ENCODE peak calls at places on chromosomes 4 and X, in nine cellular contexts. E, N, H, X, U, F, L, T and B are unnamed samples.

GRCh38 chr4:2366252-2367192 is 51.9 kb downstream of the ZFYVE28 start:
- DNase-seq in N (no peak), T (no peak), H (no peak), F (no peak), X (no peak), U (peak), L (no peak), E (no peak), B (no peak)

GRCh38 chr4:150609131-150609530 is 27.2 kb downstream of the MAB21L2 start:
- DNase-seq in E (no peak), U (no peak), N (no peak), F (no peak), H (no peak), T (no peak), L (no peak), X (no peak), B (no peak)

GRCh38 chr4:88104902-88105610 is 53.4 kb downstream of the ABCG2 start:
- DNase-seq in E (peak), N (peak), F (no peak), H (no peak), T (peak), U (no peak), X (no peak), L (no peak), B (no peak)

GRCh38 chr4:15233626-15234025 is 194.2 kb upstream of the C1QTNF7 start:
- DNase-seq in E (no peak), U (no peak), L (no peak), F (no peak), T (no peak), X (peak), H (no peak), N (no peak), B (no peak)

GRCh38 chrX:119067023-119067739 is 5.6 kb upstream of the CT47C1 start:
- DNase-seq in T (peak), E (peak), U (no peak), H (peak), N (peak), F (peak), L (peak), X (peak), B (no peak)

GRCh38 chr4:123481034-123481433 is 84.4 kb downstream of the SPRY1 start:
- DNase-seq in X (no peak), T (peak), F (no peak), U (no peak), H (no peak), N (no peak), E (no peak), L (no peak), B (no peak)

GRCh38 chrX:31227250-31227649 is 155.4 kb upstream of the FTHL17 start:
- DNase-seq in U (no peak), N (no peak), H (no peak), T (peak), E (peak), L (no peak), F (no peak), X (no peak), B (no peak)

GRCh38 chr4:165532976-165533375 is 154.2 kb downstream of the CPE start:
- DNase-seq in T (no peak), E (no peak), N (no peak), X (no peak), F (no peak), U (no peak), H (no peak), L (peak), B (no peak)

GRCh38 chrX:119488749-119489148 is 20.5 kb downstream of the SLC25A5 start:
- DNase-seq in U (no peak), T (peak), F (peak), H (peak), E (no peak), N (peak), L (peak), X (peak), B (no peak)

GRCh38 chr4:59637596-59637995 is 1562.5 kb upstream of the ADGRL3 start:
- DNase-seq in N (no peak), L (no peak), H (no peak), T (no peak), X (no peak), U (no peak), E (no peak), F (no peak), B (no peak)

GRCh38 chr4:118957683-118958082 is 69.0 kb downstream of the SYNPO2 start:
- DNase-seq in N (no peak), X (no peak), F (no peak), E (no peak), U (no peak), H (no peak), T (peak), L (no peak), B (no peak)

GRCh38 chr4:82017680-82018079 is 356.1 kb downstream of the HNRNPD start:
- DNase-seq in N (no peak), T (peak), U (no peak), F (no peak), X (peak), H (no peak), L (peak), E (peak), B (no peak)

GRCh38 chr4:145081756-145082155 is 16.2 kb downstream of the ANAPC10 start:
- DNase-seq in X (no peak), E (no peak), T (no peak), L (no peak), N (no peak), H (no peak), U (no peak), F (no peak), B (no peak)

GRCh38 chr4:156575430-156576073 is 396.0 kb downstream of the PDGFC start:
- DNase-seq in F (no peak), T (peak), X (no peak), H (no peak), U (no peak), L (peak), E (peak), N (no peak), B (no peak)

GRCh38 chr4:148998719-148999118 is 556.5 kb upstream of the NR3C2 start:
- DNase-seq in X (no peak), T (peak), E (no peak), H (no peak), N (peak), U (no peak), L (peak), F (no peak), B (no peak)

GRCh38 chr4:186144596-186145569 is 40.4 kb downstream of the FAM149A start:
- DNase-seq in N (peak), T (peak), H (peak), F (peak), E (no peak), L (peak), X (no peak), U (peak), B (no peak)

GRCh38 chrX:13168276-13168675 is 123.9 kb upstream of the FAM9C start:
- DNase-seq in H (no peak), L (no peak), X (no peak), N (no peak), U (no peak), E (no peak), T (no peak), F (no peak), B (no peak)

GRCh38 chr4:43238556-43238955 is 346.0 kb downstream of the GRXCR1 start:
- DNase-seq in L (no peak), T (no peak), N (no peak), E (no peak), H (no peak), F (no peak), X (no peak), U (no peak), B (no peak)

GRCh38 chr4:115292320-115293092 is 179.1 kb upstream of the NDST4 start:
- DNase-seq in E (no peak), T (no peak), X (no peak), H (no peak), L (no peak), F (no peak), U (no peak), N (no peak), B (no peak)

GRCh38 chrX:106894392-106894909 is 8.7 kb downstream of the RIPPLY1 start:
- DNase-seq in N (peak), E (no peak), X (peak), T (peak), L (peak), H (peak), U (no peak), F (peak), B (no peak)

GRCh38 chrX:87518504-87518903 is 902 bp downstream of the KLHL4 start:
- DNase-seq in E (no peak), U (no peak), F (no peak), T (peak), L (no peak), N (no peak), H (no peak), X (no peak), B (no peak)
- TF ChIP-seq CTCF in E (no peak), U (no peak), F (no peak), T (no peak), L (no peak), N (no peak), H (no peak), X (no peak), B (no peak)

DNA sequence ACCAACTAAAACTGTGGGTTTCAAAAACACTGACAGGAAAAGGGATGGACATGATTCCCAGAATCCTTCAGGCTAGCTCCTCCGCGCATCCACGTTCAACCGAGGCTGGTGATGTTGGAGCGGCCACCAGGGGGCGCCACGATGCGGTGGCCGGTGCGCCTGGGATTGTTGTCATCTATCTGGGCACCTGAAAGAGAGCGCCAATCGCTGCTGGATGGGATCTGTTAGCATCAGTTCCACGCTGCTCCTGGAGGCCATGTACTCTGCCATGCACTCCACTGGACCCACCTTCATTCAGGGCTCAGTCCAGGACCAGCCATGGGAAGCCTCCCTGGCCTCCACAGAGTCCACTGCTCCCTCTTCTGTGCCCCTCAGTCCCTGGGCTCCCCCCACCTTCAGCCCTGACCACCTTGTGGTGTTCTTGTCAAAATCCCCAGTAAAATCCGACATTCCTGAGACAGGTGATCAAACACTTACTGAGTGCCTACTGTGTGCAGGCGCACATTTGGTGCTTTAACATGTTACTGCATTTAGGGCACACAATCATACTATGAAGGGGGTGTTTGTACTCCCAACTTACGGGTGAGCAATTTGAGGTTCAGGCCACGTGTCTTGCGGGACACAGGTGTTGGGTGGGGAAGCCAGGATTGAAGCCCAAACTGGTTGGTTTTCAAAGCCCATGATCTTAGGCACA is 71.1 kb downstream of the CRMP1 start:
- DNase-seq in T (no peak), H (no peak), F (no peak), U (peak), L (peak), E (no peak), N (peak), X (no peak), B (no peak)
- TF ChIP-seq CTCF in T (peak), H (peak), F (peak), U (peak), L (peak), E (peak), N (peak), X (peak), B (no peak)

DNA sequence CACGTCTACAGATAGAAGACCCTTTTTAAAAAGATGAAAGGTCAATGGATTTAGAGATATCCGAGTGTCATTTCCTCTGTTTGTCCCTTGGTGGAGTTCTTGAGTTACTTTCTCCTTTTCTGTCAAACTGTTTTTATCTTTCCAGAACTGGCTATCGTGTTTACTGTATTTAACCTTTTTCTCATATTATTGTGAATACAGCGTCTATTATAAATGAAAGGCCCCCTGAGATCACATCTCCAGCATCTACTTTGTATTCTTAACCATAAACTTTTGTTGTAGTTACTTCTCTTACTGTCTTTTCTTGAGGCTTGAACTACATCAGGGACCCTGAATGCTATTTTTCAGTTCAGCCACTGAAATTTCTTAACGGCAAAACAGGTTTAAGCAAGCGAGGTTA is 4.0 kb upstream of the PCDH7 start:
- DNase-seq in T (peak), F (no peak), U (no peak), L (peak), N (no peak), H (no peak), X (peak), E (no peak), B (no peak)
- TF ChIP-seq CTCF in T (peak), F (peak), U (no peak), L (peak), N (peak), H (no peak), X (peak), E (peak), B (no peak)

GRCh38 chrX:18900401-18900976 is 83.4 kb downstream of the PHKA2 start:
- DNase-seq in F (no peak), N (no peak), U (no peak), H (no peak), T (no peak), E (no peak), X (no peak), L (no peak), B (no peak)

GRCh38 chrX:18898517-18898916 is 85.4 kb downstream of the PHKA2 start:
- DNase-seq in U (no peak), T (no peak), F (no peak), E (no peak), L (no peak), N (no peak), H (no peak), X (no peak), B (no peak)

GRCh38 chrX:18897611-18898010 is 86.3 kb downstream of the PHKA2 start:
- DNase-seq in E (no peak), N (no peak), T (no peak), H (no peak), F (no peak), U (no peak), L (no peak), X (no peak), B (no peak)

GRCh38 chrX:18898091-18898490 is 85.8 kb downstream of the PHKA2 start:
- DNase-seq in T (no peak), F (no peak), L (no peak), N (no peak), E (no peak), H (no peak), X (no peak), U (no peak), B (no peak)

DNA sequence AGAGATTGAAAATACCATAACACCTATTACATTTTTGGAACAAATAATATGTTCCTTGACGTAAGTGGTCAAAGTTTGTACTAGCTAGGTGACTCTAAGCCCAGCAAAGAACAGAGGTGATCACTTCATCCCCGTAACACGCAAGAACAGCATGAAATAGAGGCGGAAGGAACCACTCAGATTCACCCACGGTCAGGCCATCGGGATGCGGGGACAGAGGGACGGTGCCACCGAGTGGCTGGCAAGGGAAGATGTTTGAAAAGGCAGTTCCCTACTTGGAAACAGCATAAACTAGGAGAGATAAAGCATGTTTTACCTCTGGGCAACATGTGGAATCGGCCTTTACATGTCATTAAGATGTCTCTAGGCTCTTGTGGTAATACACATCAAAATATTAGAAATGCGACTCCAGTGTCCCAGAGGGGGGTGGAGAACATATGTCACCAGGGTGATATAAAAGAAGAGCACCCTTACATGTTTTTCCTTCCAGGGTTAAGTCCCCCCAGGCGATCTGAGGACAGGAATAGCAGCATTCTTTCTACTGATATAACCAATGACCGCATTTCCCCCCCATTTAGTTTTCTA is 84.0 kb downstream of the PHKA2 start:
- DNase-seq in N (peak), U (no peak), T (peak), H (no peak), E (no peak), X (peak), L (peak), F (no peak), B (no peak)
- TF ChIP-seq CTCF in N (peak), U (no peak), T (peak), H (no peak), E (peak), X (peak), L (peak), F (peak), B (no peak)

DNA sequence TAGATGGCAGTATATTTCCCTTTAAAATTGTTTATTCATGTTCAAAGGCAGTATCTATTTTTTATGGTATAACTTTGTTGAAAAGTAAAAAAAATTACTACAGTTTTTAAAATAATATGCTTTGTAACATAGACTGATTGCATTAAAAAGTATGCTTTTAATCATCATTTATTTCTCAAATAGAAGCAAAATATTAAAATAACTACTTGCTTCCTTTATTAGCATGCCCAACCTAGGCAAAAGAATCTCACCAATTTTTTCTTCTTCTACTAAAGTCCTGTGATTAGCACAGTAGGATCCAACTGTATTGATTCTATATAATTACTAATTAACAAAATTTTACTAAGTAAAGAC is 69.6 kb upstream of the NFKB1 start:
- DNase-seq in T (no peak), H (no peak), F (no peak), N (no peak), X (no peak), L (no peak), E (no peak), U (no peak), B (no peak)
- TF ChIP-seq CTCF in T (no peak), H (no peak), F (peak), N (no peak), X (no peak), L (no peak), E (no peak), U (no peak), B (no peak)

DNA sequence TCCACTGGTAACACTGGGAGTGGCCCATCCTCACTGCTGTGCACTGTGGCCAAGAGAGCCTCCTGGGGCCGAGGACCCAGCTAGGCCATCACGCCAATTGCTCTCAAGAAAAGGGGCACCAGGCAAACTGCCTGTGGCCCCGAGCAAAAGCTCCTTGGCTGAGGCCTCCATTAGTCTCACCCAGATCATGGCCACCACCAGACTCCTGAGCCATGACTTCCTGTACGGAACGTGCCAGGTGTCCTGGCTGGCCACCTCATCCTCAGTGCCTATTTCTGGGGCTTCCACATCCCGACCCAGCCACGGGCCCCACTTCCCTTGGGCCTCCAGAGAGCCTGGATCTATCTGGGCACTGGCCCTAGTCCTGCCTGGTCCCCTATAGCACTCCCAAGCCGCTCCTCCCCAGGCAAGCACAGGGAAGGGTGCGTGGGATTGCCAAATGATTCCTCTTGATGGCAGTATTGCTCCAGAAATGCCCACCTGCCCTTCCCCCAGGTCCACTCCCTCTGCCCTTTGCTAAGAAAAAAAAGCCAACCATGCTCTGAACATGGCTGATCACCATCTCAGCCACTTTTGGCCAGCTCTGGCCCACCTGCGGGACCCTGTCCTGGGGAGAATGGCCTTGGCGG is 212.6 kb upstream of the AGTR2 start:
- DNase-seq in T (no peak), H (no peak), X (no peak), E (no peak), N (peak), L (peak), U (no peak), F (no peak), B (no peak)
- TF ChIP-seq CTCF in T (no peak), H (peak), X (no peak), E (no peak), N (peak), L (peak), U (no peak), F (no peak), B (no peak)

DNA sequence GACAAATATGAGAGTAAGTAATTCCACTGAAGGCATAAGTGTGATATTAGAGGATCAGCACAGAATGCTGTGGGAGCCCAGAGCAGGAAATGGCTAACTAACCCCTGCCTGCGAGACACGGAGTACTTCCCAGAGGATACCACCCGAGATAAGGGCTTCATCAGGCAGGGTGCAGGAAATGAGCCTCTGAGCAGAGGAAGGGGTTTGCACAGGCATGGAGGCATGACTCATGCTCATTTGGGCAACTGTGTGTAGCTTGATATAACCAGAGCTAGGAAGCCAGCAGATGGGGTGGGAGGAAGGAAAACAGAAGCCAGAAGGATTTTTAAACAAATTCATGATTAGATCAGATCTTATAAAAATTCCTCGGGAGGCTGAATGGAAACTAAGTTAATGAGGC is 70.0 kb upstream of the TSPAN5 start:
- DNase-seq in T (peak), L (no peak), F (peak), N (peak), H (no peak), U (no peak), E (no peak), X (no peak), B (no peak)
- TF ChIP-seq CTCF in T (peak), L (no peak), F (no peak), N (no peak), H (no peak), U (no peak), E (no peak), X (no peak), B (no peak)